ENCODE peak calls at places on chromosome 1, in nine cellular contexts. One of them, this sample, is unnamed.

GRCh38 chr1:247962911-247963588 is 2.0 kb upstream of the OR2AK2 start:
- DNase-seq in dorsolateral prefrontal cortex: no peak
- DNase-seq in cardiac fibroblast: no peak
- DNase-seq in PC-9: no peak
- DNase-seq in gastrocnemius medialis: no peak
- DNase-seq in fibroblast of lung: no peak
- DNase-seq in GM10248: no peak
- DNase-seq in sigmoid colon: peak; percentile 59
- DNase-seq in glutamatergic neuron: no peak
- DNase-seq in this sample: no peak

GRCh38 chr1:157438236-157439012 is 113.9 kb downstream of the FCRL5 start:
- DNase-seq in glutamatergic neuron: no peak
- DNase-seq in gastrocnemius medialis: no peak
- DNase-seq in GM10248: no peak
- DNase-seq in fibroblast of lung: peak; percentile 1
- DNase-seq in sigmoid colon: no peak
- DNase-seq in dorsolateral prefrontal cortex: no peak
- DNase-seq in cardiac fibroblast: peak; percentile 36
- DNase-seq in PC-9: no peak
- DNase-seq in this sample: no peak

GRCh38 chr1:179588425-179589024 is 3.1 kb upstream of the TDRD5 start:
- DNase-seq in sigmoid colon: no peak
- DNase-seq in cardiac fibroblast: no peak
- DNase-seq in PC-9: no peak
- DNase-seq in fibroblast of lung: no peak
- DNase-seq in dorsolateral prefrontal cortex: no peak
- DNase-seq in glutamatergic neuron: no peak
- DNase-seq in GM10248: no peak
- DNase-seq in gastrocnemius medialis: no peak
- DNase-seq in this sample: no peak

GRCh38 chr1:151887028-151887427 is 22.3 kb downstream of the THEM4 start:
- DNase-seq in PC-9: no peak
- DNase-seq in GM10248: no peak
- DNase-seq in dorsolateral prefrontal cortex: no peak
- DNase-seq in glutamatergic neuron: no peak
- DNase-seq in sigmoid colon: no peak
- DNase-seq in cardiac fibroblast: peak; percentile 94
- DNase-seq in gastrocnemius medialis: no peak
- DNase-seq in fibroblast of lung: peak; percentile 60
- DNase-seq in this sample: no peak

GRCh38 chr1:192474080-192474683 is 101.4 kb upstream of the RGS1 start:
- DNase-seq in GM10248: peak; percentile 35
- DNase-seq in fibroblast of lung: no peak
- DNase-seq in dorsolateral prefrontal cortex: no peak
- DNase-seq in PC-9: no peak
- DNase-seq in gastrocnemius medialis: no peak
- DNase-seq in cardiac fibroblast: peak; percentile 59
- DNase-seq in sigmoid colon: no peak
- DNase-seq in glutamatergic neuron: no peak
- DNase-seq in this sample: no peak

GRCh38 chr1:16164821-16165364 is 9.0 kb upstream of the EPHA2 start:
- DNase-seq in glutamatergic neuron: no peak
- DNase-seq in PC-9: no peak
- DNase-seq in GM10248: no peak
- DNase-seq in dorsolateral prefrontal cortex: no peak
- DNase-seq in fibroblast of lung: no peak
- DNase-seq in cardiac fibroblast: no peak
- DNase-seq in sigmoid colon: no peak
- DNase-seq in gastrocnemius medialis: no peak
- DNase-seq in this sample: no peak

GRCh38 chr1:41726899-41727748 is 191.6 kb downstream of the HIVEP3 start:
- DNase-seq in cardiac fibroblast: no peak
- DNase-seq in PC-9: no peak
- DNase-seq in gastrocnemius medialis: peak; percentile 43
- DNase-seq in glutamatergic neuron: no peak
- DNase-seq in sigmoid colon: peak; percentile 80
- DNase-seq in dorsolateral prefrontal cortex: peak; percentile 52
- DNase-seq in fibroblast of lung: no peak
- DNase-seq in GM10248: peak; percentile 74
- DNase-seq in this sample: no peak

GRCh38 chr1:39195166-39196111 is 9.1 kb upstream of the MACF1 start:
- DNase-seq in PC-9: no peak
- DNase-seq in fibroblast of lung: peak; percentile 87
- DNase-seq in gastrocnemius medialis: no peak
- DNase-seq in GM10248: no peak
- DNase-seq in dorsolateral prefrontal cortex: no peak
- DNase-seq in glutamatergic neuron: no peak
- DNase-seq in sigmoid colon: no peak
- DNase-seq in cardiac fibroblast: peak; percentile 53
- DNase-seq in this sample: no peak

GRCh38 chr1:81430955-81431646 is 369.6 kb upstream of the ADGRL2 start:
- DNase-seq in cardiac fibroblast: no peak
- DNase-seq in glutamatergic neuron: no peak
- DNase-seq in gastrocnemius medialis: no peak
- DNase-seq in GM10248: no peak
- DNase-seq in fibroblast of lung: peak; percentile 3
- DNase-seq in dorsolateral prefrontal cortex: no peak
- DNase-seq in PC-9: no peak
- DNase-seq in sigmoid colon: no peak
- DNase-seq in this sample: no peak

GRCh38 chr1:38061290-38061689 is 14.7 kb upstream of the POU3F1 start:
- DNase-seq in fibroblast of lung: no peak
- DNase-seq in dorsolateral prefrontal cortex: no peak
- DNase-seq in sigmoid colon: no peak
- DNase-seq in glutamatergic neuron: no peak
- DNase-seq in PC-9: no peak
- DNase-seq in cardiac fibroblast: no peak
- DNase-seq in gastrocnemius medialis: no peak
- DNase-seq in GM10248: no peak
- DNase-seq in this sample: no peak

GRCh38 chr1:47757226-47757975 is 239.8 kb downstream of the TRABD2B start:
- DNase-seq in gastrocnemius medialis: no peak
- DNase-seq in glutamatergic neuron: no peak
- DNase-seq in cardiac fibroblast: no peak
- DNase-seq in sigmoid colon: peak; percentile 38
- DNase-seq in GM10248: no peak
- DNase-seq in dorsolateral prefrontal cortex: no peak
- DNase-seq in fibroblast of lung: no peak
- DNase-seq in PC-9: no peak
- DNase-seq in this sample: no peak

GRCh38 chr1:32047701-32048100 is 25.0 kb upstream of the TMEM39B start:
- DNase-seq in gastrocnemius medialis: no peak
- DNase-seq in glutamatergic neuron: no peak
- DNase-seq in fibroblast of lung: peak; percentile 50
- DNase-seq in cardiac fibroblast: no peak
- DNase-seq in PC-9: no peak
- DNase-seq in dorsolateral prefrontal cortex: no peak
- DNase-seq in GM10248: no peak
- DNase-seq in sigmoid colon: no peak
- DNase-seq in this sample: no peak

GRCh38 chr1:32040711-32041110 is 27.0 kb downstream of the KHDRBS1 start:
- DNase-seq in fibroblast of lung: no peak
- DNase-seq in glutamatergic neuron: no peak
- DNase-seq in PC-9: no peak
- DNase-seq in dorsolateral prefrontal cortex: no peak
- DNase-seq in GM10248: no peak
- DNase-seq in sigmoid colon: no peak
- DNase-seq in gastrocnemius medialis: no peak
- DNase-seq in cardiac fibroblast: no peak
- DNase-seq in this sample: no peak

GRCh38 chr1:32045770-32046169 is 27.0 kb upstream of the TMEM39B start:
- DNase-seq in PC-9: no peak
- DNase-seq in gastrocnemius medialis: no peak
- DNase-seq in dorsolateral prefrontal cortex: no peak
- DNase-seq in GM10248: no peak
- DNase-seq in glutamatergic neuron: no peak
- DNase-seq in fibroblast of lung: no peak
- DNase-seq in cardiac fibroblast: no peak
- DNase-seq in sigmoid colon: no peak
- DNase-seq in this sample: no peak

GRCh38 chr1:32042330-32042729 is 28.7 kb downstream of the KHDRBS1 start:
- DNase-seq in gastrocnemius medialis: no peak
- DNase-seq in GM10248: no peak
- DNase-seq in cardiac fibroblast: no peak
- DNase-seq in PC-9: no peak
- DNase-seq in sigmoid colon: no peak
- DNase-seq in dorsolateral prefrontal cortex: no peak
- DNase-seq in fibroblast of lung: no peak
- DNase-seq in glutamatergic neuron: no peak
- DNase-seq in this sample: no peak

GRCh38 chr1:32044246-32044645 is 28.5 kb upstream of the TMEM39B start:
- DNase-seq in fibroblast of lung: no peak
- DNase-seq in cardiac fibroblast: no peak
- DNase-seq in glutamatergic neuron: no peak
- DNase-seq in gastrocnemius medialis: no peak
- DNase-seq in PC-9: no peak
- DNase-seq in dorsolateral prefrontal cortex: no peak
- DNase-seq in sigmoid colon: no peak
- DNase-seq in GM10248: no peak
- DNase-seq in this sample: no peak
- TF ChIP-seq CTCF in fibroblast of lung: no peak
- TF ChIP-seq CTCF in cardiac fibroblast: no peak
- TF ChIP-seq CTCF in glutamatergic neuron: no peak
- TF ChIP-seq CTCF in gastrocnemius medialis: no peak
- TF ChIP-seq CTCF in PC-9: no peak
- TF ChIP-seq CTCF in dorsolateral prefrontal cortex: no peak
- TF ChIP-seq CTCF in sigmoid colon: no peak
- TF ChIP-seq CTCF in GM10248: no peak
- TF ChIP-seq CTCF in this sample: no peak

DNA sequence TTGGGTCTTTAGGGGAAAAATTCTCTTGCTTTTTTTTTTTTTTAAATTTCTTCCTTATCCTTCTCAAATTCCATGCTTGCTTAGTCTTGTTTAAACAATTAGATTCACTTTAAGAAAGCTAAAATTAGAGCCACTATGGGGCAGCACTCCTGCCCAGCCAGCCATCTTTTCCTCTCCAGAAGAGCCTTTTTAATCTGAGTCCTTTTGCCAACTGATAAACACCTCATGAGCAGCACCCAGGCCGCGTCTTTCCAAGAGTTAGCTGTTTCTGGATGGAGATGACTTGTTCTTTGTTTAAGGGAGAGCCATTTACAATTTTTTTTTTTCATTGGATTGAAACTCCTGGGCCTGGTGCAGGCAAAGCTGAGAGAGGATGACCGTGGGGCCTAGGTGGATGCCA is 53.3 kb upstream of the TSPAN2 start:
- DNase-seq in glutamatergic neuron: no peak
- DNase-seq in sigmoid colon: no peak
- DNase-seq in dorsolateral prefrontal cortex: no peak
- DNase-seq in cardiac fibroblast: peak; percentile 23
- DNase-seq in GM10248: no peak
- DNase-seq in fibroblast of lung: peak; percentile 34
- DNase-seq in gastrocnemius medialis: no peak
- DNase-seq in PC-9: no peak
- DNase-seq in this sample: no peak
- TF ChIP-seq CTCF in glutamatergic neuron: no peak
- TF ChIP-seq CTCF in sigmoid colon: no peak
- TF ChIP-seq CTCF in dorsolateral prefrontal cortex: no peak
- TF ChIP-seq CTCF in cardiac fibroblast: peak; percentile 12
- TF ChIP-seq CTCF in GM10248: no peak
- TF ChIP-seq CTCF in fibroblast of lung: peak; percentile 38
- TF ChIP-seq CTCF in gastrocnemius medialis: no peak
- TF ChIP-seq CTCF in PC-9: no peak
- TF ChIP-seq CTCF in this sample: no peak

DNA sequence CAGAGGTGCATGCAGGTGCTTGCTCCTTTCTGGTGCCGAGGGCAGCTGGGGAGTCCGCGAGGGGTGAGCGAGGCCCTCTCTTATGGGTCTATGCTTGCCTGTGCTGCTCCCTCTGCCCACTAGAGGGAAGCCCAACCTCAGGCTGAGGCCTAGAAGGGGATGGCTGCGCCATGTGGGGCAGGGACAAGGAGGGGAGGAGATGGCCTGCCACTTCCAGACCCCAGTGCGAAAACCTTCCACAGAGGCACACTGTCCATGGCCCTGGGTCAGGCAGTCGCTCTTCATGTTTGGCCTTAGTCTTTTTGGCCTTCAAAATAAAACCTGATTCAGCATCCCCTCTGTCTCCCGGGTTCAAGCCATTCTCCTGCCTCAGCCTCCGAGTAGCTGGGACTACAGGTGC is 14.0 kb downstream of the RHBG start:
- DNase-seq in PC-9: peak; percentile 52
- DNase-seq in dorsolateral prefrontal cortex: peak; percentile 86
- DNase-seq in fibroblast of lung: peak; percentile 43
- DNase-seq in GM10248: peak; percentile 87
- DNase-seq in sigmoid colon: no peak
- DNase-seq in gastrocnemius medialis: no peak
- DNase-seq in cardiac fibroblast: peak; percentile 64
- DNase-seq in glutamatergic neuron: peak; percentile 87
- DNase-seq in this sample: peak; percentile 78
- TF ChIP-seq CTCF in PC-9: peak; percentile 84
- TF ChIP-seq CTCF in dorsolateral prefrontal cortex: peak; percentile 94
- TF ChIP-seq CTCF in fibroblast of lung: peak; percentile 96
- TF ChIP-seq CTCF in GM10248: peak; percentile 97
- TF ChIP-seq CTCF in sigmoid colon: peak; percentile 72
- TF ChIP-seq CTCF in gastrocnemius medialis: peak; percentile 71
- TF ChIP-seq CTCF in cardiac fibroblast: peak; percentile 98
- TF ChIP-seq CTCF in glutamatergic neuron: peak; percentile 86
- TF ChIP-seq CTCF in this sample: peak; percentile 87

DNA sequence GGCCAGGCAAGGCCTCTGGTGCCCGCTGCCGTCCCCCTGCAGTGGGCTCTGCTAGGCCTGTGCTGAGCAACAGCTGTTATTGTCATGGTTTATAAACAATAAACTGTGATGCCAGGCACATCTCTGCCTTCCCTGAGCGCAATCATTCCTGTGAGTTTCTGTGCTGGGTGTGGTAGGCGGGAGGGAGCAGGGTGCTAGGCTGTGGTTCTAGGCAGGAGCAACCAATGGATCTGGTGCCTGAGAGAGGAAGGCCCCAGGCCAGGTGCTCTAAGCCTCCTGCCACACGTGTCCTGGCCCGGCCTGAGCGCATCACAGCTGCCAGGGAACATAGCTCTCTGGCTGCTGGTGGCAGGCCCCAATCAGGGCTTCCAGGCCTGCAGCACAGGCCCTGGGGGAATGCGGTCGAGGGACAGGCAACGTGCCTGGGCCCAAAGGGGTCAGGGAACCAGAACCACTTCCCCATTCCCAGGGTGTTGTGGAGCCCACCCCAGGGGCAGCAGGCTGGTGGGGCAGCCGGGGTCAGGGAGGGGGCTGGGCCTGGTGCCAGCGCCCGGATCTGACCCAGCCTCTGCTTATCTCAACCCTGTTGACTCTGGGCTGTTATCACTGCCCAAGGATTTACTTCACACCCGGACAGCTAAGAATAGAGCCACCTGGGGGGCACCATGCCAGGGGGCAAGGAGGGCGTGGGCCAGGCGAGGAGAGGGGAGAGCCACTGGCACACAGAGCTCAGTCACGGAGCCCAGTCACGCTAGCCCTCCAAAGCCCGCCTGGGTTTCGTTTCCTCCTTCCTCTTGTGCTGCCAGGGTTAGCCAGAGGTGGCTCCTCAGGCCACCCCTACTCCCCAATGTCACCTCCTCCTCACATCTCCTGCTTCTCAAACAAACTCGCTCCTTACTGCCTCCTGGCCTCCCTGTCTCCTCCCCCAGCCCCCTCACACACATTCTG is 11.5 kb downstream of the TRIM46 start:
- DNase-seq in cardiac fibroblast: no peak
- DNase-seq in sigmoid colon: peak; percentile 63
- DNase-seq in PC-9: peak; percentile 56
- DNase-seq in dorsolateral prefrontal cortex: peak; percentile 26
- DNase-seq in gastrocnemius medialis: no peak
- DNase-seq in fibroblast of lung: no peak
- DNase-seq in GM10248: peak; percentile 87
- DNase-seq in glutamatergic neuron: no peak
- DNase-seq in this sample: no peak
- TF ChIP-seq CTCF in cardiac fibroblast: no peak
- TF ChIP-seq CTCF in sigmoid colon: no peak
- TF ChIP-seq CTCF in PC-9: no peak
- TF ChIP-seq CTCF in dorsolateral prefrontal cortex: no peak
- TF ChIP-seq CTCF in gastrocnemius medialis: no peak
- TF ChIP-seq CTCF in fibroblast of lung: no peak
- TF ChIP-seq CTCF in GM10248: no peak
- TF ChIP-seq CTCF in glutamatergic neuron: no peak
- TF ChIP-seq CTCF in this sample: no peak

This sample was measured in nephron progenitor cell.